ENCODE peak calls at places on chromosomes 6 and 20, in four cellular contexts. X is AG04449, M is adipocyte, T is stomach. B is an unnamed sample.

GRCh38 chr20:19976595-19977372 is 40.4 kb upstream of the NAA20 start:
- DNase-seq in X (no peak), M (peak; percentile 89), T (peak; percentile 62), B (peak; percentile 73)

GRCh38 chr6:105835373-105835772 is 250.8 kb upstream of the PRDM1 start:
- DNase-seq in X (no peak), M (no peak), T (no peak), B (no peak)

GRCh38 chr6:90490030-90490429 is 96.8 kb downstream of the MAP3K7 start:
- DNase-seq in X (no peak), M (no peak), T (no peak), B (no peak)

GRCh38 chr6:90068264-90068663 is 174.0 kb downstream of the GJA10 start:
- DNase-seq in X (no peak), M (no peak), T (no peak), B (no peak)

GRCh38 chr6:109977791-109978173 is 329 bp upstream of the GPR6 start:
- DNase-seq in X (no peak), M (no peak), T (no peak), B (no peak)

GRCh38 chr6:64505312-64505711 is 869.7 kb downstream of the PHF3 start:
- DNase-seq in X (no peak), M (no peak), T (no peak), B (no peak)

GRCh38 chr6:157811476-157812173 is 11.4 kb upstream of the SNX9 start:
- DNase-seq in X (no peak), M (no peak), T (no peak), B (peak; percentile 46)

GRCh38 chr20:8808180-8808535 is 260.7 kb upstream of the PLCB4 start:
- DNase-seq in X (no peak), M (no peak), T (peak; percentile 54), B (peak; percentile 22)

GRCh38 chr6:147868493-147869222 is 360.2 kb downstream of the SAMD5 start:
- DNase-seq in X (no peak), M (peak; percentile 54), T (no peak), B (peak; percentile 21)

GRCh38 chr20:47607208-47607613 is 105.5 kb downstream of the NCOA3 start:
- DNase-seq in X (no peak), M (peak; percentile 40), T (no peak), B (peak; percentile 58)

GRCh38 chr6:116323863-116324262 is 44.1 kb upstream of the TSPYL1 start:
- DNase-seq in X (no peak), M (no peak), T (no peak), B (no peak)

GRCh38 chr6:53426544-53427270 is 78.0 kb upstream of the ELOVL5 start:
- DNase-seq in X (no peak), M (no peak), T (no peak), B (no peak)

GRCh38 chr6:12066297-12066696 is 54.2 kb downstream of the HIVEP1 start:
- DNase-seq in X (no peak), M (peak; percentile 22), T (no peak), B (no peak)

GRCh38 chr6:40881501-40881900 is 157.5 kb downstream of the UNC5CL start:
- DNase-seq in X (no peak), M (no peak), T (no peak), B (no peak)

GRCh38 chr6:29552512-29553051 is 7.0 kb downstream of the UBD start:
- DNase-seq in X (peak; percentile 49), M (peak; percentile 83), T (no peak), B (peak; percentile 49)

GRCh38 chr6:167796668-167797031 is 30.1 kb upstream of the AFDN start:
- DNase-seq in X (no peak), M (no peak), T (no peak), B (no peak)

GRCh38 chr20:3134151-3134550 is 25.5 kb downstream of the FASTKD5 start:
- DNase-seq in X (no peak), M (peak; percentile 49), T (no peak), B (no peak)

GRCh38 chr6:73308712-73309533 is 45.2 kb downstream of the DPPA5 start:
- DNase-seq in X (no peak), M (peak; percentile 49), T (no peak), B (peak; percentile 44)

GRCh38 chr6:15327271-15327670 is 81.4 kb downstream of the JARID2 start:
- DNase-seq in X (no peak), M (no peak), T (peak; percentile 44), B (no peak)

GRCh38 chr6:168017629-168018028 is 20.2 kb downstream of the KIF25 start:
- DNase-seq in X (no peak), M (no peak), T (no peak), B (no peak)

GRCh38 chr6:136646377-136646776 is 96.2 kb upstream of the MAP7 start:
- DNase-seq in X (no peak), M (peak; percentile 64), T (no peak), B (no peak)

GRCh38 chr6:43737272-43738081 is 32.5 kb upstream of the VEGFA start:
- DNase-seq in X (no peak), M (no peak), T (no peak), B (no peak)

GRCh38 chr20:41003143-41003932 is 25.3 kb upstream of the TOP1 start:
- DNase-seq in X (peak; percentile 76), M (peak; percentile 95), T (peak; percentile 74), B (peak; percentile 98)

GRCh38 chr6:3603443-3604130 is 146.7 kb upstream of the SLC22A23 start:
- DNase-seq in X (no peak), M (no peak), T (no peak), B (peak; percentile 20)

GRCh38 chr6:136747538-136747937 is 44.7 kb downstream of the MAP3K5 start:
- DNase-seq in X (no peak), M (no peak), T (no peak), B (no peak)

GRCh38 chr6:73523434-73524123 is 2.7 kb upstream of the EEF1A1 start:
- DNase-seq in X (no peak), M (peak; percentile 38), T (peak; percentile 75), B (peak; percentile 64)

GRCh38 chr6:47130086-47130485 is 88.0 kb upstream of the ADGRF1 start:
- DNase-seq in X (no peak), M (no peak), T (no peak), B (no peak)
- H3K4me3 ChIP-seq in X (no peak overlapping the region), M (no peak overlapping the region), T (no peak overlapping the region), B (no peak overlapping the region)

DNA sequence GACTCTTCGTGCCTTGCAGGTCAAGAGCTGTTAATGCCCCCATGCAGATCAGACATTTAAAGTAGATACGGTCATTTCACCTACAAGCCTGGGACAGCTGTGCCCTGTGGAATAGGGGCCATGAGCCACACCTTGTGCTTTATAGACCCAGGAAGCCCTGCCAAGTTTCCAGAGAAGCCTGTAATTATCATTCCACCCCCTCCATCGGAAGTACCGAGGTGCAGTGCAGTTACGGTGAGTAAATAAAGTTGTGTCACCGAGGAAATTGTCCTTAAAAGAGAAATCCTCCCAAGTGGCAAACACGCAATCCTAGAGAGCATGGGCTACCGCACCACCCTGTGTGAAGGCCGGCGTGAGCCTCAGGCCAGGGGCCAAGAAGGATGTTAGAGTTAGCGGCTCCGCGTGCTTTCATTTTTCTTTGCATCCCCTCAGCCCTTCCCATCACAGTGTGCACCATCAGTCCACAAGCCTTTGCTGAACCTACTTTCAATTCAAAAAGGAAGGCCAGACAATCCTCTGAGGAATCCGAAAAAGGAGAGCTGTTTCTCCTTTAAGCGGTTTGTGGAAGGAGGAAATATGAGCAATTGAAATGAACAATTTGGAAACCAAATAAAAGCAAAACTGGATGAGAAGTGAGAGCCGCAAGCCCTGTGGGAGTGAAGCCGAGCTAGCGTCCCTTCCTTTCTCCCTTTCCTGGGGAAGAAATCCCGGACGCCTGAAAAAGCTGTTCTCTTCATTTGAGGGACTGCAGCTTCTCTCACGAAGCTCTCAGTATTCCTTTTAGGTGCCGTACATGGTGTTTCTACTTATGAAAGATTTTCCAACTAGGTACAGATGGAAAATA is 183.3 kb upstream of the PDE10A start:
- DNase-seq in X (no peak), M (no peak), T (no peak), B (no peak)
- H3K4me3 ChIP-seq in X (peak overlapping the region; percentile 18), M (peak overlapping the region; percentile 74), T (peak overlapping the region; percentile 22), B (no peak overlapping the region)

DNA sequence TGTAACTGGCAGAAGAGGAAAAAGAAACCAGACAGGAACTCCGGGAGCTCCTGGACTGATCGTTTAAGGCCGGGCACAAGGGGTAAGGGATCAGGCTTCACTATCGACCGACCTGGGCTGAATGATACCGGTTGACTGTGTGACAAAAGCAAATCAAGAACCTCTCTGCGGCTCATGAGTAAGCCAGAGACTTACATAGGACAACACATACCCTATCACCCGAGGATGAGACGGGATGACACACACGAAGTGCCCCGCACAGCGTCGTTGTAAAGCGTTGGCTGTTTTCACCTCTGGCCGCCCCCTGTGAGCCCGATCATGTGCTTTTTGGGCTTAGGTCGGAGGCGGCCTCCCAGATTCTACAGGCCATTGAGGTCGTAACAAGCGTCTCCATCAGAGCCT is 695 bp upstream of the TGIF2 start:
- DNase-seq in X (no peak), M (no peak), T (peak; percentile 36), B (peak; percentile 51)
- H3K4me3 ChIP-seq in X (peak overlapping the region; percentile 54), M (peak overlapping the region; percentile 77), T (peak overlapping the region; percentile 87), B (peak overlapping the region; percentile 43)

GRCh38 chr6:8526619-8527018 is 91.3 kb upstream of the SLC35B3 start:
- DNase-seq in X (no peak), M (no peak), T (no peak), B (no peak)

GRCh38 chr6:8527818-8528217 is 92.5 kb upstream of the SLC35B3 start:
- DNase-seq in X (no peak), M (no peak), T (no peak), B (no peak)

GRCh38 chr6:8529250-8529649 is 93.9 kb upstream of the SLC35B3 start:
- DNase-seq in X (no peak), M (no peak), T (no peak), B (no peak)

GRCh38 chr6:8535505-8535904 is 100.2 kb upstream of the SLC35B3 start:
- DNase-seq in X (no peak), M (no peak), T (no peak), B (peak; percentile 26)

GRCh38 chr6:8530775-8531435 is 95.6 kb upstream of the SLC35B3 start:
- DNase-seq in X (no peak), M (no peak), T (no peak), B (no peak)
- H3K4me3 ChIP-seq in X (no peak overlapping the region), M (peak overlapping the region; percentile 59), T (no peak overlapping the region), B (no peak overlapping the region)

GRCh38 chr20:53133134-53133533 is 161.0 kb downstream of the TSHZ2 start:
- DNase-seq in X (no peak), M (no peak), T (no peak), B (no peak)
- H3K4me3 ChIP-seq in X (no peak overlapping the region), M (no peak overlapping the region), T (no peak overlapping the region), B (no peak overlapping the region)

DNA sequence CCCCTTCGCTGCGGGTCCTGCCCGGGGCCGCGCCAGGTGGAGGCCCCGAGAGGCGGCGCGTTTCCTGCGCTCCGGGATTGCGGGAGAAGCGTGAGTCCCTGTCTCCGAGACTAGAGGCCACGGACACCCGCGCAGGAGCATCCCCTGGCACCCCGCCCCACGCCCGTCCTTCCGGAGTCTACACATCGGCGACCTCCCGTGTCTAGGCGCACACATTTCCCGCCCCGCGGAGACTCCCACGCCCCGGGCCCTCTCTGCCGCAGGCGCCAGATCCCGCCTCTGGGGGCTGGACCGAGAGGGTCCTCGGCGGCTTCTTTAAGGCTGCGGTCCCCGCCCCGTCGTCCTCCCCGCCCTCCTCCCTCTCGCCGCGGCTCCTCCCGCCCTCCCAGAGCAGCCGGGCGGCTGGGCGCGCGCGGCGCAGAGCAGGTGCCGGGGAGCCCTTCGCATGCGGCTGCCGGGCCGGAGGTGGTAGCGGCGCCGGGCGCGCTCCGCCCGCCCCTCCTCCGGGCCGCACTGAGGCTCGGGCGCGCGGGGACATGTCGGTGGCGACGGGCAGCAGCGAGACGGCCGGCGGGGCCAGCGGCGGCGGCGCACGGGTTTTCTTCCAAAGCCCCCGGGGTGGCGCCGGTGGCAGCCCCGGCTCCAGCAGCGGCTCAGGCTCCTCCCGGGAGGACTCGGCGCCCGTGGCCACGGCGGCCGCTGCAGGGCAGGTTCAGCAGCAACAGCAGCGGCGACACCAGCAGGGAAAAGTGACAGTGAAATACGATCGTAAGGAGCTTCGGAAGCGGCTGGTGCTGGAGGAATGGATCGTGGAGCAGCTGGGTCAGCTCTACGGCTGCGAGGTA is at the start of gene PPP1R14C:
- DNase-seq in X (no peak), M (peak; percentile 74), T (no peak), B (no peak)
- H3K4me3 ChIP-seq in X (peak within 1 kb of the TSS; percentile 44), M (peak within 1 kb of the TSS; percentile 76), T (peak within 1 kb of the TSS; percentile 38), B (peak within 1 kb of the TSS; percentile 35)

GRCh38 chr6:46452312-46452917 is 38.8 kb downstream of the RCAN2 start:
- DNase-seq in X (no peak), M (peak; percentile 35), T (no peak), B (no peak)
- H3K4me3 ChIP-seq in X (no peak overlapping the region), M (no peak overlapping the region), T (no peak overlapping the region), B (no peak overlapping the region)

B was measured in foreskin fibroblast.